ENCODE peak calls at places on chromosome X, in seven cellular contexts. F, X, D, P, B, E and H are unnamed samples.

GRCh38 chrX:128975716-128976115 is 547.6 kb downstream of the SMARCA1 start:
- DNase-seq in F (no peak), X (no peak), B (no peak), E (peak), D (no peak), P (peak), H (no peak)

GRCh38 chrX:71105638-71106037 is 902 bp downstream of the CXorf65 start:
- DNase-seq in D (no peak), X (no peak), F (no peak), P (no peak), B (no peak), E (no peak), H (no peak)

GRCh38 chrX:131650637-131651410 is 107.0 kb downstream of the OR13H1 start:
- DNase-seq in D (no peak), X (no peak), B (no peak), E (no peak), F (no peak), P (no peak), H (no peak)

GRCh38 chrX:78754917-78755316 is 7.4 kb downstream of the LPAR4 start:
- DNase-seq in E (no peak), D (no peak), P (no peak), X (no peak), F (no peak), B (no peak), H (no peak)

GRCh38 chrX:27966955-27967354 is 14.3 kb downstream of the DCAF8L1 start:
- DNase-seq in P (peak), D (no peak), X (peak), E (peak), B (no peak), F (no peak), H (no peak)

GRCh38 chrX:129961180-129962083 is 21.0 kb upstream of the BCORL1 start:
- DNase-seq in X (no peak), B (no peak), F (peak), D (no peak), P (peak), E (peak), H (peak)

GRCh38 chrX:11449613-11450012 is 156.4 kb downstream of the AMELX start:
- DNase-seq in F (no peak), E (no peak), P (no peak), D (no peak), B (no peak), X (no peak), H (no peak)

GRCh38 chrX:148599404-148599803 is 99.0 kb downstream of the AFF2 start:
- DNase-seq in B (no peak), E (no peak), D (no peak), X (no peak), F (no peak), P (no peak), H (no peak)

GRCh38 chrX:53354669-53355068 is 67.8 kb downstream of the SMC1A start:
- DNase-seq in P (peak), B (no peak), F (no peak), E (no peak), X (peak), D (no peak), H (no peak)

GRCh38 chrX:18983711-18984380 is at the start of gene PHKA2:
- DNase-seq in X (no peak), D (no peak), B (peak), F (peak), P (no peak), E (peak), H (peak)

GRCh38 chrX:30576881-30577280 is 685 bp downstream of the TASL start:
- DNase-seq in D (no peak), E (no peak), P (no peak), B (no peak), X (no peak), F (no peak), H (no peak)

DNA sequence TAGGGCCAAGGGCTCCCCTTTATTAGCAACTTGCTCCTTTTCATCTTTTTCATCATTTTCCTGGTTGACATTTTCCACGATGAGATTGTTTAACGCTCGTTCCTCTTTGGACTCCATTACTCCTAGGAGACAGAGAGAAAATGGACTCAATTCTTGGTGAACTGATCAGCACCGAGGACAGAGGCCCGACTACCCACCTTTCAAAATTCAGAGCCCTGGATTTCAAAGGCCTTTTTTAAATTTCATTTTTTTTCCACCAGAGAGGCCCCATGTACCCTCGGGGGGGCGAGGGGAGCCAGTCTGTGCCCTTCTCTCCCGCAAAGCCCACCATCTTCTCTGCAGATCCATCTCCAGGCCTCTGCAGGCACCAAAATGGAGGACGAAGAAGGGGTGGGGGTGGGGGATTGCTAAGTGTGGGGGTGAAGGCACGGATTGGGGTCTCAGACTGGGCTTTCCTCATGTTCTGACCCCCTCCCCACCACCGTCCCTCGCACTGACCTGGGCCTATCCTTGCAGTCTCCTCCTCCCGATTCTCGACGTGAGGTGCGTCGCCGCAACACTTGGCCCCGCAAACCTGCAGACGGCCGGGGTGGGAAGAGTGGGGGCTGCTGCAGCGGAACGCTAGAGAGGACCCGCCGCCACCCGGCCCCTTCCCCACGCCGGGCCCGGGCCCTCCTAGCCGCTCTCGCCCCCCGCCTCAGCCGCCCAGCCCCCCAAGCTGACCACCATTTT is 764 bp downstream of the BEX2 start:
- DNase-seq in B (no peak), D (peak), F (no peak), X (no peak), E (peak), P (no peak), H (no peak)
- H3K27ac ChIP-seq in B (peak), D (peak), F (no peak), X (no peak), E (no peak), P (peak), H (no peak)

DNA sequence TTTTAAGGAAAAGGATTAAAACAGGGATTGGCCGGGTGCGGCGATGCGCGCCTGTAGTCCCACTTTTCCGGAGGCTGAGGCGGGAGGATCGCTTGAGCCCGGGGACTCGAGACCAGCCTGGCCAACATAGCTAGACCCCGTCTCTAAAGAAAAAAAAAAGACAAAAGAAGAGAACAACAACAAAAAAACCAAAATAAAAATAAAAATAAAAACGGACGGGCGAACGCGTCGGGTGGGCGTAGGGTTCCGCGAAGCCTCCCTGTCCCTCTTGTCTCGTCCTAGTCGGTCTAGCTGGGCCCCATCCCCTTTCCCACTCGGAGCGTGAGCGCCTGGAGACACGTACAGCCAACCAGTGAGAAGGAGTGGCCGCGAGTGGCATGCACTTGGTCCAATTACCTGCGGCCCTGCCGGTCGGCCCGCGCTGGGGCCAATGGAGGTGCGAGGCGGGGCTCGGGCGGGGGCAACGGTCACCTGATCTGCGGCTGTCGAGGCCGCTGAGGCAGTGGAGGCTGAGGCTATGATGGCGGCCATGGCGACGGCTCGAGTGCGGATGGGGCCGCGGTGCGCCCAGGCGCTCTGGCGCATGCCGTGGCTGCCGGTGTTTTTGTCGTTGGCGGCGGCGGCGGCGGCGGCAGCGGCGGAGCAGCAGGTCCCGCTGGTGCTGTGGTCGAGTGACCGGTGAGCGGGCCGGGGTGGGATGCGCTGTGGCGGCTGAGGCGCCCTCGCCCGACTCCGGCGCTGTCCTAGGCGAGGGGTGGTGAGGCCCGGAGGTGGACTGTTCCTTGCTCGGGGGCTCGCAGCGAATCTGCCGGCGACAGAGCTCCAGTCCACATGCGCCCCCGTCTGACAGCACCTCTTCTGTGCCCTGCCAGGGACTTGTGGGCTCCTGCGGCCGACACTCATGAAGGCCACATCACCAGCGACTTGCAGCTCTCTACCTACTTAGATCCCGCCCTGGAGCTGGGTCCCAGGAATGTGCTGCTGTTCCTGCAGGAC is at the start of gene ATP6AP1:
- DNase-seq in P (peak), X (peak), B (peak), E (peak), F (peak), D (peak), H (peak)
- TF ChIP-seq POLR2A in P (peak), X (no peak), B (peak), E (peak), F (no peak), D (peak), H (no peak)

GRCh38 chrX:14509325-14510057 is 19.8 kb upstream of the GLRA2 start:
- DNase-seq in B (no peak), P (no peak), F (no peak), E (no peak), X (no peak), D (no peak), H (no peak)
- H3K27ac ChIP-seq in B (no peak), P (no peak), F (no peak), E (no peak), X (no peak), D (no peak), H (no peak)

DNA sequence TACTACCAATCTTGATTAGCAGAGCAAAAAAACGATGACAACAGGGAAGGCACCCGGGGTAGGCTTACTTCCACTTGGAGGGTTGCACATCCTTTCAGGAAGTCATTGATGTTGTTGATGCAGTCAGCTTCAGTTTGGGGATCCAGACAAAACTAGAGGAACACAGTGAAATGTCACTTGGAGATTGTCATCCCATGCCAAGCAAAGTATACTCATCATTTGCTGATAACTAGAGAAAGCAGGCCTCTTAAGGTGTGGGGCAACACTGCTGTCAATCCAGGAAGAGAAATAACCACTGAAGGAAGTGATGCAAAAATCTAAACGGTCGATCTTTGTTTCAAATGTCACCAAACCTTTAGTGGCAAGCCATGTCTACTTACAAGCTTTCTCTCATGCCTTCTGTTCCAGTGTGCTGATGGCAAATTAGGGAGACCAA is 1.4 kb downstream of the ARHGEF6 start:
- DNase-seq in B (no peak), F (no peak), D (no peak), E (no peak), X (no peak), P (no peak), H (no peak)
- TF ChIP-seq POLR2A in B (no peak), F (no peak), D (no peak), E (no peak), X (no peak), P (no peak), H (no peak)

GRCh38 chrX:44570524-44570923 is 27.9 kb upstream of the FUNDC1 start:
- DNase-seq in X (peak), D (no peak), B (no peak), P (peak), E (no peak), F (no peak), H (no peak)
- H3K27ac ChIP-seq in X (no peak), D (no peak), B (no peak), P (peak), E (no peak), F (no peak), H (no peak)

DNA sequence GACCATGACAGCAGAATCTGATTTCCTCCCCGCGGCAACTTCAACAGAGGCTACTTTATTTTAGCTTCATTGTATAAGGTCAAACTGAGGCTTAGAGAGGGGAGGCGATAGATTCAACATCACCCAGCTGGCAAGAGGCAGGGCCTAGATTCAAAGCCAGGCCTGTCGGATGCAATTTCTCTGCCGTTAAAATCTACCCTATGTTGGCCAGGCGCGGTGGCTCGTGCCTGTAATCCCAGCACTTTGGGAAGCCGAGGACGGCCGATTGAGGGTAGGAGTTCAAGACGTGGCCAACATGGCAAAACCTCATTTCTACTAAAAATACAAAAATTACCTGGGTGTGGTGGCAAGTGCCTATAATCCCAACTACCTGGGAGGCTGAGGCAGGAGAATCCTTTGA is 182.2 kb downstream of the BCOR start:
- DNase-seq in P (no peak), B (no peak), D (peak), X (no peak), F (no peak), E (no peak), H (no peak)
- TF ChIP-seq POLR2A in P (no peak), B (no peak), D (no peak), X (no peak), F (no peak), E (no peak), H (no peak)

GRCh38 chrX:42289492-42290385 is 366.4 kb upstream of the CASK start:
- DNase-seq in P (no peak), F (no peak), B (no peak), D (no peak), E (no peak), X (no peak), H (no peak)
- H3K27ac ChIP-seq in P (no peak), F (no peak), B (no peak), D (no peak), E (no peak), X (no peak), H (no peak)

GRCh38 chrX:123764967-123765871 is 32.4 kb upstream of the THOC2 start:
- DNase-seq in D (peak), X (peak), P (peak), F (peak), B (peak), E (peak), H (peak)
- TF ChIP-seq POLR2A in D (no peak), X (no peak), P (peak), F (no peak), B (no peak), E (no peak), H (no peak)